ENCODE peak calls at places on chromosomes 16 and 17, in four cellular contexts. S is K562, Q is GM12878, Y is H1. C is an unnamed sample.

GRCh38 chr17:76145231-76146052 is 4.4 kb upstream of the FOXJ1 start:
- DNase-seq in S (no peak), Q (peak; percentile 19), Y (no peak), C (no peak)

GRCh38 chr16:7763111-7763510 is 430.5 kb downstream of the RBFOX1 start:
- DNase-seq in S (peak; percentile 15), Q (no peak), Y (no peak), C (no peak)

GRCh38 chr17:56203430-56203829 is 50.2 kb downstream of the ANKFN1 start:
- DNase-seq in S (peak; percentile 57), Q (no peak), Y (no peak), C (peak; percentile 7)

GRCh38 chr17:34656801-34657200 is 77.4 kb downstream of the TMEM132E start:
- DNase-seq in S (no peak), Q (no peak), Y (no peak), C (no peak)

GRCh38 chr17:81052199-81052997 is 17.4 kb downstream of the BAIAP2 start:
- DNase-seq in S (no peak), Q (no peak), Y (no peak), C (no peak)

GRCh38 chr16:1347286-1347855 is 4.3 kb downstream of the TSR3 start:
- DNase-seq in S (no peak), Q (no peak), Y (no peak), C (no peak)

GRCh38 chr17:82120148-82120547 is 22.1 kb upstream of the FASN start:
- DNase-seq in S (no peak), Q (no peak), Y (no peak), C (no peak)

GRCh38 chr17:41067281-41067680 is 1.6 kb upstream of the KRTAP2-4 start:
- DNase-seq in S (no peak), Q (no peak), Y (no peak), C (no peak)

GRCh38 chr16:25177831-25178688 is 38.7 kb upstream of the AQP8 start:
- DNase-seq in S (no peak), Q (no peak), Y (no peak), C (peak; percentile 99)

GRCh38 chr17:7822126-7822525 is 11.9 kb upstream of the KDM6B start:
- DNase-seq in S (no peak), Q (no peak), Y (no peak), C (no peak)

GRCh38 chr17:7820231-7820630 is 13.8 kb upstream of the KDM6B start:
- DNase-seq in S (no peak), Q (no peak), Y (no peak), C (no peak)

GRCh38 chr17:7825206-7825980 is 8.6 kb upstream of the KDM6B start:
- DNase-seq in S (no peak), Q (no peak), Y (no peak), C (peak; percentile 23)

GRCh38 chr17:7824021-7824924 is 9.7 kb upstream of the KDM6B start:
- DNase-seq in S (peak; percentile 26), Q (no peak), Y (no peak), C (no peak)

GRCh38 chr17:7823581-7824001 is 10.4 kb upstream of the KDM6B start:
- DNase-seq in S (no peak), Q (no peak), Y (no peak), C (no peak)
- TF ChIP-seq SIN3A in S (no peak), Q (no peak), Y (no peak), C (no peak)

DNA sequence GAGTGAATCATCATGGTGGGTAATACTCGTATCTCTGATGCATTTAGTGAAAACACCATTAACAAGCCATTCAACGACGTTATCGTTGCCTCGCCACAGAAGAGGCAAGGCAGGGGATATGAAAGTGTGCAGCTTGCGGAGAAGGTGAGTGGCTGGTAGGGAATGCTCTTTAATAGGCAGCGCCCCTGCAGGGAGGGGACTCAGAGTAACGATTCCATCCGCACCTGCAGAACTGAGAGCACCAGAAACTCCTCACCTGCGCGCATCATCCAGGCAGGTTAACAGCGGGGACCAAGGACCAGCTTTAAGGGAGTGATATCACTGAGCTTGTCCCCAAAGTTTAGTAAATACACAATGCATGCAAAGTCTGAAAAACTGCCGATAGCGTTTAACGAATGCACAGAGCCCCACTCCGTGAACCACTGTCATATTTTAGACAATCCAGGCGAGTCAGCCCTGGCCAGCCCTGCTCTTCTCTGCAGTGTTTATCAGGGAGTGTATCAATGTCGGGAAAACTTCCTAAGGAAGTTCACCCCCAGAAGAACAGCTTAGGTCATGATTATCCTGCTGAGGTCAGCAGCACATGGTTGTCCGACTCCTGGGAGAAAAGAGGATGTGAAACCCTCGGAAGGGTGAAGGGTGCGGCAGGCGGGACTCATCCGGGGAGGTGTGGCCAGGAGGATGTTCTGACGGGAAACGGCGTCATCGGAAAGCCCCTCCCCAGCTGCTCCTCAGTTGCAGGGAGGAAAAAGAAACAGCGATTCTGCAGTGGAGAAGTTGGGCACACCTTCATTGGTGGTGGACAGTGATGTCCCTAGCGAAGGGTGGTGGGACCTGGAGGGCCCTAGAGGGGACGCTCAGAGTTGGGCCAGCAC is 68.5 kb upstream of the DNAH17 start:
- DNase-seq in S (no peak), Q (peak; percentile 70), Y (no peak), C (no peak)
- TF ChIP-seq CREB1 in S (no peak), Q (peak; percentile 93), Y (no peak), C (no peak)

GRCh38 chr17:14359251-14359939 is 58.5 kb downstream of the HS3ST3B1 start:
- DNase-seq in S (no peak), Q (peak; percentile 26), Y (no peak), C (peak; percentile 52)
- TF ChIP-seq SIN3A in S (no peak), Q (no peak), Y (no peak), C (no peak)

GRCh38 chr17:39150795-39151679 is at the start of gene PLXDC1:
- DNase-seq in S (peak; percentile 31), Q (no peak), Y (no peak), C (no peak)
- TF ChIP-seq CREB1 in S (no peak), Q (no peak), Y (no peak), C (no peak)

GRCh38 chr17:69762766-69763165 is 312.3 kb upstream of the KCNJ16 start:
- DNase-seq in S (no peak), Q (no peak), Y (no peak), C (no peak)

GRCh38 chr17:69760562-69760961 is 314.5 kb upstream of the KCNJ16 start:
- DNase-seq in S (no peak), Q (no peak), Y (no peak), C (no peak)

GRCh38 chr17:69762359-69762758 is 312.7 kb upstream of the KCNJ16 start:
- DNase-seq in S (no peak), Q (no peak), Y (no peak), C (no peak)

GRCh38 chr17:69761011-69761410 is 314.0 kb upstream of the KCNJ16 start:
- DNase-seq in S (no peak), Q (no peak), Y (no peak), C (no peak)

DNA sequence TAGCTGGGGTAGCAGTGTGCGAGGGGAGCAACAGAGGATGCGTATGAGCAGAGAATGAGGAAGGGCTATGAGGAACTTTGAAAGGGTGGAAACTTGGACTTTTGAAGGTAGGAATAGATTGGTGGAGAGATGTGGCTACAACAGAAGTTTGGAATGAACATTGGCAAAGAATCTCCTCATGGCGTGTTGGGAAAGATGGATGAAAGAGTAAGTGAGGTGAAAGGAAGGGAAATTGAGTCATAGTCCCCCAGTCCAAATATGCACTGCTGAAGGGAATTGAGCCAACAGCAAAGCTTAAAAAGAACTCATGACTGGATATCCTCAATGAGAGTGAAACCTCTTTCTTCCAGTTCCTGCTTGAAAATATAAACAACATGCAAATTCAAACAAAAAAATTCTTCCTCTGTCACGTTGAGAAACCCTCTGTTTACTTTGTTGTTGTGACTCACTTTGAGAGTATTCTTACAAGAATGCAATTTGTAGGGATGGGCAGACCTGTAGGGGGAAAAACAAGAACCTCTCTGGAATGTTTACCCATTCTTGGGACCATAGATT is 313.2 kb upstream of the KCNJ16 start:
- DNase-seq in S (no peak), Q (no peak), Y (no peak), C (peak; percentile 9)
- TF ChIP-seq SIN3A in S (no peak), Q (no peak), Y (no peak), C (no peak)

DNA sequence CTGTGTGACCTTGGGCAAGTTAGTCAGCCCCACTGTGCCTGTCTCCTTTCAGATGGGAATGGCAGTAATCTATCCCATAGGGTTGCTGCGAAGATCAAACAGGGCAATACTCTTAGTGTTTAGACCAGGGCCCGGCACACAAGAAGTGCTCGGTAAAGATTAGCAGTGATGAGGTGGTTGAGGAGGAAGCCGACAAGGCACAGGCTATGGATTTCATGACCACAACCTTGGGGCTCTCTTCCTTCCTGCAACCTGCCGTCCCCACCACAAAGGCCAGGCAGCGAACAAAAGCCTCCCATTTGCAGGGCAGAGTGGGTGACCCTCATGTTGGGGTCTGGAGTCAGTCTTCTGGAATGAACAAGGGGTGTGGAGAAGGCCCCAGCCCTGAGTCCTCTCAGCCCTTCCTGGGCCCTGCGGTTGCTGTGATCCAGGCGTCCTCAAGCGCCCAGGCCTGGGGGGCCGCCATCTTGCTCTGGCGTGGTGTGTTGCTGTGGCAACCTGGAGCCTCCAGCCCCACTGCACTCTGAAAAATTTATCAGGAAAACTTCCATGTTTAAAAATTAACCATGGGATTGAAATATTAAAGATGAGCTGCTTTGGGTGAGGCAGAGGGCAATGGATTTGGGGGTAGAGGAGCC is 9.8 kb downstream of the ADAM11 start:
- DNase-seq in S (no peak), Q (no peak), Y (no peak), C (no peak)
- TF ChIP-seq CREB1 in S (no peak), Q (no peak), Y (no peak), C (no peak)

GRCh38 chr17:29667969-29668368 is 45.3 kb upstream of the CORO6 start:
- DNase-seq in S (no peak), Q (no peak), Y (no peak), C (no peak)

GRCh38 chr17:29661220-29661619 is 38.5 kb upstream of the CORO6 start:
- DNase-seq in S (no peak), Q (no peak), Y (no peak), C (peak; percentile 75)

GRCh38 chr17:29663155-29663554 is 40.4 kb upstream of the CORO6 start:
- DNase-seq in S (no peak), Q (no peak), Y (no peak), C (peak; percentile 67)

GRCh38 chr17:29665480-29665807 is 42.7 kb upstream of the CORO6 start:
- DNase-seq in S (no peak), Q (no peak), Y (no peak), C (no peak)

GRCh38 chr17:29664743-29665479 is 42.2 kb upstream of the CORO6 start:
- DNase-seq in S (peak; percentile 31), Q (no peak), Y (no peak), C (no peak)
- TF ChIP-seq SIN3A in S (no peak), Q (no peak), Y (no peak), C (no peak)

DNA sequence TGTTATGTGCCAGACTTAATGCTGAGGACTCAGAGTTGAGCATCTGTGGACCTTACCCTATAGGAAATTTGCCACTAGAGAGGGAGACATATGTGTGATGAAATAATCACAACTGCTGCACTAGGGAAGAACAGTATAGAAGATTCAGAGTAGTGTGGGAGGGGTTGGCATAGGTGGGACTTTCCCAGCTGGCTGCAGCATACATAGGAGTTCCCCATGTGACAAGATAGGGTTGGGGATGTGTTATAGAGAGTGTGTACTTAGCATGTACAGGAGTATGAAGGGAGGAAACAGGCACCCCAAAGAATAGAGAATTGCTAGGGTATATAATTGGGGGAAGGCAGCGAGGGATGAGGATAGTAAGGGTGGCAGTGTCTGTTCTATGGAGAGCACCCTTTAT is 2.9 kb downstream of the NUP93 start:
- DNase-seq in S (no peak), Q (peak; percentile 42), Y (no peak), C (no peak)
- TF ChIP-seq CREB1 in S (no peak), Q (no peak), Y (no peak), C (no peak)